ENCODE peak calls at places on chromosomes 13 and 19, in seven cellular contexts. E, X, F, R, C, J and A are unnamed samples.

GRCh38 chr13:113474179-113474578 is 16.3 kb downstream of the DCUN1D2 start:
- DNase-seq in X (no peak), R (no peak), F (no peak), C (no peak), E (no peak), J (no peak), A (no peak)

GRCh38 chr19:21750586-21751128 is 16.7 kb downstream of the ZNF100 start:
- DNase-seq in F (no peak), X (no peak), R (no peak), C (no peak), E (no peak), J (no peak), A (no peak)

GRCh38 chr19:51131780-51132680 is 7.3 kb downstream of the SIGLEC9 start:
- DNase-seq in E (no peak), R (peak), X (no peak), C (no peak), J (no peak), F (no peak), A (no peak)

GRCh38 chr13:103335226-103335625 is 269.0 kb upstream of the SLC10A2 start:
- DNase-seq in C (no peak), J (no peak), E (no peak), X (no peak), R (no peak), F (no peak), A (no peak)

GRCh38 chr13:29901714-29902631 is 51.6 kb upstream of the UBL3 start:
- DNase-seq in J (peak), R (peak), E (no peak), X (no peak), C (peak), F (no peak), A (no peak)

GRCh38 chr19:34165295-34165738 is 7.0 kb upstream of the LSM14A start:
- DNase-seq in F (no peak), E (no peak), J (no peak), R (no peak), C (no peak), X (no peak), A (no peak)

GRCh38 chr13:24153347-24153746 is 7.2 kb upstream of the SPATA13 start:
- DNase-seq in X (no peak), C (no peak), J (no peak), F (no peak), E (no peak), R (no peak), A (no peak)

GRCh38 chr13:41652735-41653361 is 195.5 kb downstream of the RGCC start:
- DNase-seq in C (peak), F (peak), J (no peak), E (no peak), R (peak), X (no peak), A (no peak)

GRCh38 chr19:35757749-35758608 is at the start of gene PROSER3:
- DNase-seq in C (peak), E (peak), J (peak), R (peak), F (peak), X (peak), A (peak)

GRCh38 chr13:28623782-28624706 is 34.9 kb upstream of the POMP start:
- DNase-seq in E (no peak), J (peak), X (no peak), F (no peak), R (no peak), C (no peak), A (no peak)

GRCh38 chr19:15265849-15266248 is 33.6 kb upstream of the EPHX3 start:
- DNase-seq in J (peak), E (peak), C (no peak), F (no peak), R (peak), X (no peak), A (no peak)

DNA sequence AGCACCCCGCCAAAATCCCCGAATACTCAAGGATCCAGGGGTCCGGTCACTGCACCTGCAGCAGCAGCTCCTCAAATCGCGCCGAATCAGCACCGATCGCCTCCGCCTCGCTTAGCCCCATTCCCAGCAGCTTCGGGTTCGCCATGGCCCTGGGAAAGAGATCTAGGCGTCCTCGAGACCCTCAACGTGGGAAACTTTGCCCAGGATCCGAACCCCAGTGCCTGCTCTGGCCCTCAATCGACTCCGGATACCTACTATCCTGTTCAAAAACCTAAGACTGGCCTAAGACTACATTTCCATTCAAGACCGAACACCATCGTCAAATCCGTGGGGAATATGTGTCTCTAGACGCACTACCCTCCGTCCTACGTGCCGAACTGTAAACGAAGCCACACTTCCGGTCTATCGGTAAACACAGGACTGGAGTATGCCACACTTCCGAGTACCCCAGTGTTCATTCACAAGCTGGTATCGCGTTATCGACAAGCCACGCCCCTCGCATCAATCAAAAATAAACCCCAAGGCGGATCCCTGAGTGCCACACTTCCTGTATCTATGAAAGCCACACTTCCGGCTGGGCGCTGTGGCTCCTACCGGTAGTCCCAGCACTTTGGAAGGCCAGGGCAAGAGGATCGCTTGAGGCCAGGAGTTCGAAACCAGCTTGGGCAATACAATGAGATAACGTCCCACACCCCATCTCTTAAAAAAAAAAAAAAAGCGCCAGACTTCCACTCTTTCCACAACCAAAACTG is at the start of gene PIH1D1:
- DNase-seq in X (peak), F (peak), C (peak), R (peak), E (peak), J (peak), A (peak)
- TF ChIP-seq CTCF in X (peak), F (peak), C (no peak), R (peak), E (no peak), J (no peak), A (no peak)

GRCh38 chr19:10835754-10836477 is at the start of gene TMED1:
- DNase-seq in C (peak), F (peak), R (peak), E (peak), X (peak), J (peak), A (peak)
- TF ChIP-seq CTCF in C (no peak), F (peak), R (peak), E (no peak), X (peak), J (peak), A (no peak)

GRCh38 chr19:23822735-23823134 is 64.0 kb upstream of the ZNF681 start:
- DNase-seq in J (no peak), E (no peak), R (no peak), C (peak), X (no peak), F (no peak), A (no peak)

GRCh38 chr19:23823952-23824389 is 65.3 kb upstream of the ZNF681 start:
- DNase-seq in F (no peak), R (no peak), E (no peak), J (no peak), X (no peak), C (no peak), A (no peak)
- TF ChIP-seq CTCF in F (peak), R (no peak), E (no peak), J (no peak), X (peak), C (no peak), A (no peak)

DNA sequence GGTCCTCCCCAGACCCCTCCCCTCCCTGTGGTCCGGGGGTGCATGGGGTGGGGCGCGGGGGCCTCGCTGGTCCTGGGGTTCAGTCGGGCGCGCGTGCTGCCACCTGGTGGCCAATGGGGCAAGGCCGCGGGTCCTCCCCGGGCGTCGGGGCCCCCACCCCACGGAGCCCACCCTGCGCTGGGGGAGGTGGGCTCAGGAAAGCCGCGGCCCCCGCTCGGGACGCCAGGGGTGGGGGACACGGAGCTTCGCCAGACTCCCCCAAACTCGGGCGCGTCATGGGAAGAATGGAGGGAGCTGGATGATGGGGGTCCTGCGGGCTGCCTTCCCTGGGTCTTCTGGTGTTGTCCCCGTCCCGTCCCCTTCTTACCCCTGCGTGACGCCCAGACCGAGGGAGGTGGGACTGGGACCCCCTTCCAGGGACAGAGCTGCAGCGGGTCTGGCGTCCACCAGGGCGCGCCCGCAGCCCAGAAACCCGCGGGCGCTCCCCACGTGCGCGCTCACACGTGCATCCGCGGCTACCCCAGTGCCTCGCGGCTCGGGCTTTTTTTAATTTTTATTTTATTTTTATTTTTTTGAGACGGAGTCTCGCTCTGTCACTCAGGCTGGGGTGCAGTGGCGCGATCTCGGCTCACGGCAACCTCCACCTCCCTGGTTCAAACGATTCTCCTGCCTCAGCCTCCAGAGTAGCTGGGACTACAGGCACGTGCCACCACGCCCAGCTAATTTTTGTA is 19.8 kb upstream of the TCF3 start:
- DNase-seq in X (no peak), F (no peak), C (peak), R (no peak), J (no peak), E (peak), A (peak)
- TF ChIP-seq CTCF in X (peak), F (peak), C (peak), R (peak), J (peak), E (peak), A (no peak)

GRCh38 chr19:44782729-44783128 is 5.0 kb downstream of the CBLC start:
- DNase-seq in E (no peak), F (no peak), C (no peak), R (no peak), J (no peak), X (no peak), A (no peak)
- TF ChIP-seq CTCF in E (no peak), F (peak), C (no peak), R (no peak), J (no peak), X (no peak), A (no peak)

GRCh38 chr19:38850976-38851621 is 1.3 kb upstream of the HNRNPL start:
- DNase-seq in F (no peak), J (no peak), C (no peak), R (no peak), X (peak), E (peak), A (peak)
- TF ChIP-seq CTCF in F (peak), J (no peak), C (no peak), R (no peak), X (no peak), E (no peak), A (no peak)